ENCODE peak calls at places on chromosome 20, in ten cellular contexts. One of them, this sample, is unnamed.

GRCh38 chr20:48197034-48197433 is 411.8 kb upstream of the SULF2 start:
- DNase-seq in AG08396: no peak
- DNase-seq in colonic mucosa: no peak
- DNase-seq in RCC 7860: no peak
- DNase-seq in osteocyte: no peak
- DNase-seq in GM04504: no peak
- DNase-seq in ACHN: no peak
- DNase-seq in GM19239: no peak
- DNase-seq in fibroblast of the aortic adventitia: no peak
- DNase-seq in BJ: no peak
- DNase-seq in this sample: no peak

GRCh38 chr20:49608752-49609670 is 41.1 kb upstream of the PTGIS start:
- DNase-seq in fibroblast of the aortic adventitia: peak; percentile 59
- DNase-seq in AG08396: peak; percentile 74
- DNase-seq in GM19239: peak; percentile 63
- DNase-seq in RCC 7860: peak; percentile 49
- DNase-seq in colonic mucosa: peak; percentile 58
- DNase-seq in BJ: no peak
- DNase-seq in osteocyte: peak; percentile 88
- DNase-seq in ACHN: peak; percentile 57
- DNase-seq in GM04504: no peak
- DNase-seq in this sample: no peak

GRCh38 chr20:32535953-32536823 is 48.9 kb downstream of the NOL4L start:
- DNase-seq in GM04504: no peak
- DNase-seq in BJ: no peak
- DNase-seq in ACHN: no peak
- DNase-seq in fibroblast of the aortic adventitia: no peak
- DNase-seq in colonic mucosa: peak; percentile 81
- DNase-seq in AG08396: peak; percentile 63
- DNase-seq in GM19239: peak; percentile 68
- DNase-seq in RCC 7860: no peak
- DNase-seq in osteocyte: no peak
- DNase-seq in this sample: no peak

GRCh38 chr20:32110173-32110704 is 725 bp downstream of the TM9SF4 start:
- DNase-seq in ACHN: no peak
- DNase-seq in RCC 7860: no peak
- DNase-seq in BJ: no peak
- DNase-seq in AG08396: no peak
- DNase-seq in GM19239: no peak
- DNase-seq in fibroblast of the aortic adventitia: no peak
- DNase-seq in colonic mucosa: peak; percentile 37
- DNase-seq in GM04504: no peak
- DNase-seq in osteocyte: no peak
- DNase-seq in this sample: no peak

GRCh38 chr20:59816146-59816743 is 117.2 kb downstream of the SYCP2 start:
- DNase-seq in GM19239: no peak
- DNase-seq in AG08396: no peak
- DNase-seq in colonic mucosa: no peak
- DNase-seq in ACHN: no peak
- DNase-seq in fibroblast of the aortic adventitia: no peak
- DNase-seq in GM04504: no peak
- DNase-seq in BJ: no peak
- DNase-seq in osteocyte: peak; percentile 59
- DNase-seq in RCC 7860: no peak
- DNase-seq in this sample: no peak

GRCh38 chr20:23624307-23624706 is 13.4 kb downstream of the CST3 start:
- DNase-seq in GM04504: no peak
- DNase-seq in ACHN: no peak
- DNase-seq in colonic mucosa: no peak
- DNase-seq in osteocyte: no peak
- DNase-seq in fibroblast of the aortic adventitia: peak; percentile 56
- DNase-seq in BJ: no peak
- DNase-seq in GM19239: no peak
- DNase-seq in RCC 7860: no peak
- DNase-seq in AG08396: no peak
- DNase-seq in this sample: no peak

GRCh38 chr20:36825374-36826104 is 50.4 kb upstream of the TLDC2 start:
- DNase-seq in osteocyte: no peak
- DNase-seq in fibroblast of the aortic adventitia: no peak
- DNase-seq in colonic mucosa: no peak
- DNase-seq in GM04504: no peak
- DNase-seq in GM19239: no peak
- DNase-seq in ACHN: no peak
- DNase-seq in RCC 7860: no peak
- DNase-seq in BJ: no peak
- DNase-seq in AG08396: no peak
- DNase-seq in this sample: no peak

GRCh38 chr20:38201356-38201755 is 36.3 kb upstream of the TGM2 start:
- DNase-seq in AG08396: peak; percentile 64
- DNase-seq in RCC 7860: peak; percentile 83
- DNase-seq in colonic mucosa: no peak
- DNase-seq in GM19239: no peak
- DNase-seq in GM04504: no peak
- DNase-seq in osteocyte: no peak
- DNase-seq in BJ: peak; percentile 63
- DNase-seq in ACHN: peak; percentile 19
- DNase-seq in fibroblast of the aortic adventitia: peak; percentile 74
- DNase-seq in this sample: no peak

GRCh38 chr20:23243791-23244190 is 106.8 kb upstream of the NXT1 start:
- DNase-seq in AG08396: no peak
- DNase-seq in RCC 7860: no peak
- DNase-seq in colonic mucosa: no peak
- DNase-seq in GM19239: no peak
- DNase-seq in ACHN: no peak
- DNase-seq in BJ: no peak
- DNase-seq in osteocyte: peak; percentile 30
- DNase-seq in GM04504: no peak
- DNase-seq in fibroblast of the aortic adventitia: no peak
- DNase-seq in this sample: no peak

GRCh38 chr20:63578224-63579016 is 4.4 kb upstream of the HELZ2 start:
- DNase-seq in osteocyte: no peak
- DNase-seq in AG08396: no peak
- DNase-seq in BJ: no peak
- DNase-seq in GM04504: no peak
- DNase-seq in ACHN: no peak
- DNase-seq in GM19239: no peak
- DNase-seq in RCC 7860: no peak
- DNase-seq in colonic mucosa: no peak
- DNase-seq in fibroblast of the aortic adventitia: no peak
- DNase-seq in this sample: no peak

GRCh38 chr20:10761786-10762185 is 88.0 kb upstream of the JAG1 start:
- DNase-seq in AG08396: no peak
- DNase-seq in osteocyte: no peak
- DNase-seq in RCC 7860: peak; percentile 32
- DNase-seq in fibroblast of the aortic adventitia: peak; percentile 73
- DNase-seq in GM19239: no peak
- DNase-seq in BJ: no peak
- DNase-seq in colonic mucosa: no peak
- DNase-seq in GM04504: no peak
- DNase-seq in ACHN: no peak
- DNase-seq in this sample: peak; percentile 97

GRCh38 chr20:37356387-37356786 is 10.4 kb downstream of the SRC start:
- DNase-seq in ACHN: no peak
- DNase-seq in GM19239: no peak
- DNase-seq in GM04504: peak; percentile 51
- DNase-seq in AG08396: no peak
- DNase-seq in RCC 7860: no peak
- DNase-seq in fibroblast of the aortic adventitia: no peak
- DNase-seq in BJ: no peak
- DNase-seq in colonic mucosa: no peak
- DNase-seq in osteocyte: no peak
- DNase-seq in this sample: no peak

GRCh38 chr20:9413001-9413400 is 101.4 kb upstream of the LAMP5 start:
- DNase-seq in colonic mucosa: no peak
- DNase-seq in osteocyte: no peak
- DNase-seq in ACHN: no peak
- DNase-seq in AG08396: no peak
- DNase-seq in BJ: no peak
- DNase-seq in GM19239: no peak
- DNase-seq in fibroblast of the aortic adventitia: no peak
- DNase-seq in GM04504: no peak
- DNase-seq in RCC 7860: no peak
- DNase-seq in this sample: no peak

GRCh38 chr20:1326031-1326930 is 2.7 kb downstream of the SDCBP2 start:
- DNase-seq in ACHN: no peak
- DNase-seq in GM19239: no peak
- DNase-seq in colonic mucosa: peak; percentile 16
- DNase-seq in BJ: no peak
- DNase-seq in osteocyte: peak; percentile 44
- DNase-seq in RCC 7860: no peak
- DNase-seq in AG08396: no peak
- DNase-seq in fibroblast of the aortic adventitia: peak; percentile 69
- DNase-seq in GM04504: no peak
- DNase-seq in this sample: no peak

GRCh38 chr20:50691585-50692552 is 527 bp upstream of the RIPOR3 start:
- DNase-seq in GM19239: no peak
- DNase-seq in AG08396: peak; percentile 62
- DNase-seq in osteocyte: no peak
- DNase-seq in fibroblast of the aortic adventitia: peak; percentile 68
- DNase-seq in RCC 7860: no peak
- DNase-seq in BJ: peak; percentile 34
- DNase-seq in colonic mucosa: no peak
- DNase-seq in GM04504: no peak
- DNase-seq in ACHN: no peak
- DNase-seq in this sample: no peak

GRCh38 chr20:62128499-62128898 is 6.2 kb downstream of the LSM14B start:
- DNase-seq in fibroblast of the aortic adventitia: no peak
- DNase-seq in RCC 7860: no peak
- DNase-seq in colonic mucosa: no peak
- DNase-seq in GM19239: no peak
- DNase-seq in AG08396: no peak
- DNase-seq in ACHN: no peak
- DNase-seq in BJ: no peak
- DNase-seq in osteocyte: no peak
- DNase-seq in GM04504: no peak
- DNase-seq in this sample: no peak

GRCh38 chr20:17542993-17543412 is 11.8 kb upstream of the BFSP1 start:
- DNase-seq in GM04504: peak; percentile 65
- DNase-seq in colonic mucosa: no peak
- DNase-seq in osteocyte: no peak
- DNase-seq in GM19239: no peak
- DNase-seq in RCC 7860: no peak
- DNase-seq in ACHN: no peak
- DNase-seq in AG08396: peak; percentile 53
- DNase-seq in BJ: peak; percentile 94
- DNase-seq in fibroblast of the aortic adventitia: peak; percentile 95
- DNase-seq in this sample: no peak

GRCh38 chr20:3798908-3799248 is 2.8 kb downstream of the CDC25B start:
- DNase-seq in GM04504: no peak
- DNase-seq in osteocyte: no peak
- DNase-seq in ACHN: no peak
- DNase-seq in colonic mucosa: no peak
- DNase-seq in RCC 7860: no peak
- DNase-seq in GM19239: no peak
- DNase-seq in AG08396: no peak
- DNase-seq in BJ: no peak
- DNase-seq in fibroblast of the aortic adventitia: no peak
- DNase-seq in this sample: no peak

GRCh38 chr20:61529354-61529753 is 277.3 kb downstream of the CDH4 start:
- DNase-seq in BJ: no peak
- DNase-seq in osteocyte: no peak
- DNase-seq in GM19239: no peak
- DNase-seq in fibroblast of the aortic adventitia: no peak
- DNase-seq in colonic mucosa: no peak
- DNase-seq in GM04504: no peak
- DNase-seq in ACHN: no peak
- DNase-seq in AG08396: no peak
- DNase-seq in RCC 7860: no peak
- DNase-seq in this sample: no peak

GRCh38 chr20:18287546-18287914 is 797 bp upstream of the ZNF133 start:
- DNase-seq in AG08396: no peak
- DNase-seq in colonic mucosa: no peak
- DNase-seq in GM19239: no peak
- DNase-seq in osteocyte: no peak
- DNase-seq in BJ: no peak
- DNase-seq in fibroblast of the aortic adventitia: no peak
- DNase-seq in RCC 7860: no peak
- DNase-seq in GM04504: no peak
- DNase-seq in ACHN: no peak
- DNase-seq in this sample: no peak

GRCh38 chr20:53302695-53303094 is 290.9 kb downstream of the ZNF217 start:
- DNase-seq in ACHN: no peak
- DNase-seq in fibroblast of the aortic adventitia: no peak
- DNase-seq in osteocyte: no peak
- DNase-seq in colonic mucosa: no peak
- DNase-seq in RCC 7860: no peak
- DNase-seq in GM19239: no peak
- DNase-seq in BJ: no peak
- DNase-seq in GM04504: no peak
- DNase-seq in AG08396: no peak
- DNase-seq in this sample: no peak

GRCh38 chr20:50399003-50399916 is 110.9 kb upstream of the PTPN1 start:
- DNase-seq in AG08396: peak; percentile 33
- DNase-seq in GM19239: no peak
- DNase-seq in osteocyte: no peak
- DNase-seq in colonic mucosa: no peak
- DNase-seq in fibroblast of the aortic adventitia: no peak
- DNase-seq in RCC 7860: no peak
- DNase-seq in ACHN: no peak
- DNase-seq in GM04504: no peak
- DNase-seq in BJ: no peak
- DNase-seq in this sample: no peak

GRCh38 chr20:4613718-4614620 is 107.7 kb upstream of the PRND start:
- DNase-seq in BJ: no peak
- DNase-seq in GM04504: no peak
- DNase-seq in fibroblast of the aortic adventitia: peak; percentile 43
- DNase-seq in osteocyte: no peak
- DNase-seq in AG08396: no peak
- DNase-seq in colonic mucosa: peak; percentile 49
- DNase-seq in RCC 7860: no peak
- DNase-seq in ACHN: peak; percentile 36
- DNase-seq in GM19239: peak; percentile 10
- DNase-seq in this sample: no peak

GRCh38 chr20:31587545-31588389 is 17.3 kb upstream of the ID1 start:
- DNase-seq in AG08396: peak; percentile 62
- DNase-seq in BJ: no peak
- DNase-seq in GM19239: no peak
- DNase-seq in colonic mucosa: peak; percentile 65
- DNase-seq in ACHN: no peak
- DNase-seq in fibroblast of the aortic adventitia: peak; percentile 32
- DNase-seq in RCC 7860: no peak
- DNase-seq in GM04504: no peak
- DNase-seq in osteocyte: no peak
- DNase-seq in this sample: no peak

GRCh38 chr20:1108437-1108920 is 9.9 kb upstream of the PSMF1 start:
- DNase-seq in fibroblast of the aortic adventitia: peak; percentile 33
- DNase-seq in osteocyte: no peak
- DNase-seq in AG08396: peak; percentile 76
- DNase-seq in colonic mucosa: peak; percentile 66
- DNase-seq in ACHN: peak; percentile 41
- DNase-seq in GM04504: peak; percentile 27
- DNase-seq in BJ: no peak
- DNase-seq in RCC 7860: no peak
- DNase-seq in GM19239: peak; percentile 42
- DNase-seq in this sample: no peak

GRCh38 chr20:5513975-5514516 is 197.3 kb upstream of the PROKR2 start:
- DNase-seq in colonic mucosa: peak; percentile 66
- DNase-seq in osteocyte: no peak
- DNase-seq in BJ: peak; percentile 9
- DNase-seq in GM04504: no peak
- DNase-seq in RCC 7860: peak; percentile 17
- DNase-seq in AG08396: peak; percentile 47
- DNase-seq in ACHN: no peak
- DNase-seq in fibroblast of the aortic adventitia: no peak
- DNase-seq in GM19239: no peak
- DNase-seq in this sample: no peak

GRCh38 chr20:57622579-57623381 is 2.6 kb upstream of the ZBP1 start:
- DNase-seq in fibroblast of the aortic adventitia: peak; percentile 11
- DNase-seq in ACHN: peak; percentile 64
- DNase-seq in RCC 7860: peak; percentile 95
- DNase-seq in osteocyte: peak; percentile 85
- DNase-seq in GM04504: no peak
- DNase-seq in BJ: no peak
- DNase-seq in AG08396: peak; percentile 41
- DNase-seq in GM19239: no peak
- DNase-seq in colonic mucosa: peak; percentile 76
- DNase-seq in this sample: no peak

GRCh38 chr20:10312111-10312510 is 93.5 kb downstream of the SNAP25 start:
- DNase-seq in BJ: no peak
- DNase-seq in ACHN: no peak
- DNase-seq in GM04504: no peak
- DNase-seq in fibroblast of the aortic adventitia: peak; percentile 45
- DNase-seq in AG08396: no peak
- DNase-seq in osteocyte: no peak
- DNase-seq in GM19239: no peak
- DNase-seq in RCC 7860: no peak
- DNase-seq in colonic mucosa: no peak
- DNase-seq in this sample: no peak